ENCODE peak calls at places on chromosome 2, in seven cellular contexts. Q is keratinocyte, P is nephron progenitor cell, F is A549, T is AG10803, I is prostate gland, Z is GM12865. E is an unnamed sample.

GRCh38 chr2:69226886-69227285 is 160.1 kb downstream of the GFPT1 start:
- DNase-seq in Q (no peak), P (no peak), F (no peak), T (peak), I (no peak), Z (no peak), E (no peak)

GRCh38 chr2:205716126-205716525 is 33.8 kb downstream of the NRP2 start:
- DNase-seq in Q (no peak), P (no peak), F (peak), T (no peak), I (no peak), Z (no peak), E (peak)

GRCh38 chr2:127093648-127094210 is 13.2 kb downstream of the BIN1 start:
- DNase-seq in Q (no peak), P (no peak), F (no peak), T (no peak), I (no peak), Z (no peak), E (no peak)

GRCh38 chr2:95514728-95515127 is 30.2 kb upstream of the TRIM43B start:
- DNase-seq in Q (no peak), P (no peak), F (no peak), T (no peak), I (no peak), Z (no peak), E (no peak)

GRCh38 chr2:51219468-51219867 is 187.5 kb upstream of the NRXN1 start:
- DNase-seq in Q (no peak), P (no peak), F (no peak), T (peak), I (no peak), Z (no peak), E (no peak)

GRCh38 chr2:204860249-204860648 is 315.0 kb downstream of the PARD3B start:
- DNase-seq in Q (no peak), P (no peak), F (no peak), T (peak), I (no peak), Z (no peak), E (no peak)

GRCh38 chr2:10380048-10380926 is 67.8 kb downstream of the ODC1 start:
- DNase-seq in Q (no peak), P (no peak), F (no peak), T (no peak), I (no peak), Z (no peak), E (no peak)

GRCh38 chr2:37854676-37855282 is 70.3 kb upstream of the RMDN2 start:
- DNase-seq in Q (no peak), P (no peak), F (no peak), T (no peak), I (no peak), Z (no peak), E (no peak)

GRCh38 chr2:149908731-149909690 is 321.4 kb upstream of the MMADHC start:
- DNase-seq in Q (no peak), P (no peak), F (no peak), T (no peak), I (peak), Z (no peak), E (no peak)

GRCh38 chr2:66694087-66694858 is 259.3 kb downstream of the MEIS1 start:
- DNase-seq in Q (no peak), P (no peak), F (no peak), T (no peak), I (no peak), Z (no peak), E (no peak)

DNA sequence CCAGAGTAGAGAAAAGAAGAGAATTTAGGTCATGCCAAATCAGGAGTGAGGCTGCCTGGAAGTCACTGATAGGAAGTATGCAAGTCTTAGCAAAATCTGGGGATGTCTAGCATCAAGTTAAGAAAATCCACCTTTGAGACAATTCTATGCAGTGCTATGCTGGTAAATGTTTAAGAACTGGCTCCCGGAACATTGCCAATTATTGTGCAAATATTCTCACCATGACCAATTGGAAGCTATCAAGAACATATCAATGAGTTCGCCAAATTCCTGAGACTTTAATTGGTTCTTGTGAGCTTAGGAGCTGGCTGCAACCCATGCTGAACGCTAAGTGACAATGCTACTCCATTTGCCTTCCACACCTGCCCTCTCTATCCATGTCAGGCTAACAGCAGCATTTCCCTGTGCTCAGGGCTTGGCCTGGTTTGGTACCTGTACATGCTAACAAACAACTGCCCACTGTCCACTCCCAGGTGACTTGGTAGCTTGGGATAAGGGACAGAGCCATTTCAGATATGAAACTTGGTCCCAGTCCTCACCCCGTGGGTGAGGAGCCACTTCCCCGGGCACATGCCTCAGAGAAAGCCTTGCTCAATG is 172.9 kb upstream of the KLHL29 start:
- DNase-seq in Q (no peak), P (no peak), F (no peak), T (no peak), I (no peak), Z (no peak), E (peak)
- TF ChIP-seq CTCF in Q (no peak), P (no peak), F (no peak), T (no peak), I (no peak), Z (no peak), E (no peak)

GRCh38 chr2:63841254-63842022 is at the start of gene UGP2:
- DNase-seq in Q (peak), P (peak), F (peak), T (peak), I (peak), Z (peak), E (peak)
- TF ChIP-seq CTCF in Q (peak), P (no peak), F (peak), T (peak), I (peak), Z (no peak), E (peak)

DNA sequence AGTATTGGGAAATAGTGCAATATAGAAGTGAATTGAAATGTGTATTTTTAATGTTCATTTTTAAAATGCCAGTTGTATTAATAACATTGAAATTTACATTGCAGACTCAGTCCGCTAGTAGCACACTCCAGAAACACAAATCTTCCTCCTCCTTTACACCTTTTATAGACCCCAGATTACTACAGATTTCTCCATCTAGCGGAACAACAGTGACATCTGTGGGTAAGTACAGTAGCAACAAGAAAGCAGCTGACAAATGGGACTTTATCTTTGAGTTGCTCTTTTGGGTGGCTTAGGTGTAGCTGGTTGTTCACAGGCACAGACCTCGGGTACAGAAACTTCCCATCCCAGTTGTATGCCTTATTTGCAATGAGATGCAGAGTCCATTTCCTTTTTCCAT is 118.2 kb upstream of the IL1R2 start:
- DNase-seq in Q (no peak), P (no peak), F (peak), T (no peak), I (no peak), Z (peak), E (no peak)
- TF ChIP-seq CTCF in Q (no peak), P (no peak), F (peak), T (peak), I (peak), Z (peak), E (peak)

GRCh38 chr2:104848526-104848925 is 5.4 kb upstream of the POU3F3 start:
- DNase-seq in Q (no peak), P (no peak), F (no peak), T (no peak), I (no peak), Z (peak), E (no peak)

GRCh38 chr2:104847821-104848160 is 6.1 kb upstream of the POU3F3 start:
- DNase-seq in Q (no peak), P (no peak), F (no peak), T (no peak), I (no peak), Z (no peak), E (no peak)

GRCh38 chr2:104849618-104850097 is 4.3 kb upstream of the POU3F3 start:
- DNase-seq in Q (no peak), P (peak), F (peak), T (peak), I (peak), Z (peak), E (peak)

GRCh38 chr2:104850322-104851184 is 3.4 kb upstream of the POU3F3 start:
- DNase-seq in Q (no peak), P (no peak), F (no peak), T (no peak), I (no peak), Z (no peak), E (peak)

GRCh38 chr2:104849036-104849551 is 4.8 kb upstream of the POU3F3 start:
- DNase-seq in Q (no peak), P (no peak), F (no peak), T (no peak), I (no peak), Z (no peak), E (no peak)
- TF ChIP-seq CTCF in Q (no peak), P (no peak), F (no peak), T (no peak), I (no peak), Z (no peak), E (no peak)

GRCh38 chr2:146821836-146822316 is 1023.0 kb upstream of the ACVR2A start:
- DNase-seq in Q (no peak), P (no peak), F (no peak), T (peak), I (no peak), Z (no peak), E (no peak)
- TF ChIP-seq CTCF in Q (peak), P (no peak), F (no peak), T (peak), I (no peak), Z (no peak), E (peak)

GRCh38 chr2:20593072-20594034 is 57.5 kb downstream of the HS1BP3 start:
- DNase-seq in Q (peak), P (peak), F (peak), T (no peak), I (no peak), Z (no peak), E (peak)
- TF ChIP-seq CTCF in Q (no peak), P (no peak), F (no peak), T (no peak), I (no peak), Z (no peak), E (no peak)

E was measured in endodermal cell.